ENCODE peak calls at places on chromosomes 13 and 19, in seven cellular contexts. S is dorsolateral prefrontal cortex, E is cardiac muscle cell, Z is bronchial epithelial cell, H is GM10248, N is GM20000, I is glutamatergic neuron. R is an unnamed sample.

GRCh38 chr13:25869941-25870340 is 181.9 kb downstream of the SHISA2 start:
- DNase-seq in I (no peak), Z (no peak), E (no peak), S (no peak), H (no peak), N (no peak), R (no peak)

GRCh38 chr13:48487968-48488367 is 44.9 kb downstream of the RCBTB2 start:
- DNase-seq in I (no peak), Z (no peak), N (no peak), E (no peak), H (no peak), S (no peak), R (no peak)

GRCh38 chr13:88670509-88670908 is 999.3 kb downstream of the SLITRK5 start:
- DNase-seq in E (no peak), H (no peak), Z (no peak), N (no peak), S (no peak), I (no peak), R (no peak)

GRCh38 chr19:37484406-37485115 is 15.4 kb downstream of the ZNF570 start:
- DNase-seq in Z (no peak), S (no peak), I (no peak), H (no peak), N (no peak), E (no peak), R (no peak)

GRCh38 chr19:18321729-18322091 is 1.2 kb downstream of the LSM4 start:
- DNase-seq in S (no peak), I (no peak), H (no peak), N (no peak), E (peak), Z (no peak), R (no peak)

GRCh38 chr13:20495087-20496023 is 30.3 kb downstream of the CRYL1 start:
- DNase-seq in Z (peak), N (peak), I (peak), H (peak), E (peak), S (peak), R (peak)

GRCh38 chr19:28239270-28239669 is 973.7 kb downstream of the UQCRFS1 start:
- DNase-seq in E (peak), N (no peak), I (peak), S (no peak), H (no peak), Z (no peak), R (no peak)

GRCh38 chr19:38675611-38676010 is 28.2 kb downstream of the ACTN4 start:
- DNase-seq in I (no peak), N (no peak), H (no peak), E (no peak), S (peak), Z (no peak), R (no peak)

GRCh38 chr19:1279782-1280341 is 4.5 kb downstream of the FAM174C start:
- DNase-seq in S (peak), Z (peak), H (peak), E (peak), I (peak), N (peak), R (peak)

GRCh38 chr19:51293571-51294210 is 17.8 kb upstream of the IGLON5 start:
- DNase-seq in H (no peak), Z (no peak), N (no peak), E (no peak), I (no peak), S (no peak), R (no peak)

GRCh38 chr19:33388231-33388816 is 14.8 kb downstream of the CEBPG start:
- DNase-seq in E (no peak), I (no peak), Z (no peak), H (peak), N (no peak), S (no peak), R (no peak)

GRCh38 chr19:4444765-4445741 is 12.5 kb downstream of the UBXN6 start:
- DNase-seq in E (peak), N (no peak), H (no peak), Z (no peak), S (no peak), I (no peak), R (no peak)

GRCh38 chr19:4350726-4351125 is 7.4 kb downstream of the MPND start:
- DNase-seq in S (no peak), E (no peak), I (no peak), H (no peak), Z (no peak), N (no peak), R (no peak)

GRCh38 chr13:39119422-39119821 is 81.2 kb downstream of the NHLRC3 start:
- DNase-seq in N (no peak), S (no peak), E (no peak), Z (no peak), H (no peak), I (no peak), R (no peak)

GRCh38 chr13:44271915-44272341 is 101.7 kb upstream of the SERP2 start:
- DNase-seq in E (no peak), N (no peak), I (peak), S (peak), H (no peak), Z (no peak), R (no peak)

GRCh38 chr13:111627596-111627995 is 307.2 kb downstream of the TEX29 start:
- DNase-seq in Z (no peak), H (no peak), N (no peak), I (no peak), S (no peak), E (no peak), R (no peak)

GRCh38 chr19:1516395-1516753 is 3.6 kb upstream of the ADAMTSL5 start:
- DNase-seq in N (no peak), H (no peak), S (no peak), I (no peak), Z (no peak), E (no peak), R (no peak)

GRCh38 chr13:98142427-98143156 is at the start of gene FARP1:
- DNase-seq in I (peak), H (peak), E (peak), S (peak), Z (peak), N (peak), R (peak)

GRCh38 chr19:632228-633067 is 889 bp downstream of the POLRMT start:
- DNase-seq in E (peak), H (peak), N (peak), Z (peak), S (no peak), I (peak), R (peak)

GRCh38 chr19:45762870-45763631 is 6.0 kb downstream of the SIX5 start:
- DNase-seq in E (no peak), N (no peak), I (no peak), S (no peak), Z (no peak), H (no peak), R (no peak)

GRCh38 chr19:2053601-2054389 is 2.8 kb upstream of the MKNK2 start:
- DNase-seq in S (no peak), Z (no peak), N (no peak), H (no peak), I (no peak), E (peak), R (peak)

GRCh38 chr13:106619688-106620555 is 52.0 kb upstream of the ARGLU1 start:
- DNase-seq in Z (peak), I (no peak), S (no peak), N (peak), E (peak), H (peak), R (peak)

GRCh38 chr19:38869160-38869835 is 8.8 kb downstream of the RINL start:
- DNase-seq in N (peak), S (no peak), Z (no peak), I (peak), H (no peak), E (no peak), R (no peak)

GRCh38 chr19:29303035-29303706 is 90.2 kb upstream of the UQCRFS1 start:
- DNase-seq in H (no peak), E (no peak), I (no peak), S (no peak), Z (no peak), N (no peak), R (no peak)

GRCh38 chr13:109610517-109610916 is 175.9 kb downstream of the IRS2 start:
- DNase-seq in S (no peak), H (peak), I (no peak), E (peak), Z (peak), N (no peak), R (peak)

GRCh38 chr19:14871619-14872230 is 14.2 kb downstream of the OR7A17 start:
- DNase-seq in E (peak), Z (peak), S (no peak), I (no peak), N (peak), H (peak), R (peak)

GRCh38 chr19:47255947-47256687 is at the start of gene CCDC9:
- DNase-seq in Z (peak), H (peak), E (peak), S (peak), I (peak), N (no peak), R (peak)

GRCh38 chr13:75789451-75790197 is 153.5 kb downstream of the LMO7 start:
- DNase-seq in H (no peak), E (peak), Z (no peak), S (no peak), I (no peak), N (no peak), R (no peak)

GRCh38 chr13:75785130-75785529 is 149.0 kb downstream of the LMO7 start:
- DNase-seq in E (peak), I (no peak), N (no peak), Z (peak), H (no peak), S (no peak), R (peak)

GRCh38 chr13:75790198-75790970 is 154.3 kb downstream of the LMO7 start:
- DNase-seq in I (no peak), Z (no peak), S (no peak), N (no peak), H (no peak), E (no peak), R (no peak)

GRCh38 chr13:75787249-75787940 is 151.3 kb downstream of the LMO7 start:
- DNase-seq in I (no peak), S (no peak), Z (peak), E (peak), N (no peak), H (no peak), R (no peak)

DNA sequence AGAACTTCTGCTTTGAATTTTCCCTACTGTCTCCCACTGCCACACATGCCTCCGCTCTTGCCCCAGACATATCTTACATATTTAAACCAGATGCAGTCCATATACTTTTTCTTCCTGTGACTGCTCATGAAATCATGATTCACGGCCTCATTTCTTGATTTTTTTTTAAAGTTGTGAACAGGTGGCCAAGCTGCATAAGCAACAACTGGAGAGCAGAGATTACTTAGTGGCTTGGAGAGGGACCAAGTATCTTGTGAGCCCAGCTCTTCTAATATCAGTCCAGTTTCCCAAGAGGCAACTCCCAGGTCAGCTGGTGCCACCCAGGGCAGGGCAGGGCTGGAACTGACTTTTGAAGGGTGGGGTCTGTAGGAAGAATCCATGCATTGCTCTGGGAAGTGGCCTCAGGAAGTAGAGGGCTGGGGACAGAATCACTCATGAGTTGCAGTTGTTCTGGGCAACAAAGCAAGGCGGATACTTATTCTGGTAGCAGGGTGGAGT is 152.4 kb downstream of the LMO7 start:
- DNase-seq in S (no peak), N (no peak), E (peak), H (no peak), Z (no peak), I (no peak), R (peak)
- TF ChIP-seq CTCF in S (no peak), N (no peak), E (no peak), H (no peak), Z (no peak), I (no peak), R (no peak)

GRCh38 chr19:42420055-42420544 is 7.1 kb downstream of the LIPE start:
- DNase-seq in I (peak), N (peak), H (peak), S (no peak), Z (peak), E (peak), R (peak)
- TF ChIP-seq CTCF in I (peak), N (peak), H (peak), S (peak), Z (peak), E (peak), R (peak)

GRCh38 chr19:6767357-6768235 is at the start of gene SH2D3A:
- DNase-seq in E (peak), S (no peak), I (peak), N (peak), Z (peak), H (peak), R (peak)
- TF ChIP-seq CTCF in E (no peak), S (no peak), I (no peak), N (no peak), Z (no peak), H (peak), R (no peak)

GRCh38 chr13:33874871-33875270 is 56.9 kb downstream of the RFC3 start:
- DNase-seq in N (no peak), I (no peak), Z (no peak), E (no peak), S (no peak), H (no peak), R (no peak)
- TF ChIP-seq CTCF in N (no peak), I (no peak), Z (no peak), E (peak), S (no peak), H (no peak), R (no peak)

GRCh38 chr13:27960362-27961226 is 8.5 kb downstream of the CDX2 start:
- DNase-seq in H (peak), S (no peak), N (peak), Z (peak), I (peak), E (peak), R (peak)
- TF ChIP-seq CTCF in H (peak), S (no peak), N (peak), Z (peak), I (peak), E (peak), R (peak)

GRCh38 chr13:91072511-91072910 is 275.0 kb upstream of the MIR17HG start:
- DNase-seq in S (no peak), H (no peak), E (no peak), Z (no peak), N (no peak), I (no peak), R (no peak)

GRCh38 chr13:91079190-91079589 is 268.3 kb upstream of the MIR17HG start:
- DNase-seq in I (no peak), N (no peak), H (no peak), Z (no peak), E (no peak), S (no peak), R (no peak)

GRCh38 chr13:91078093-91078679 is 269.3 kb upstream of the MIR17HG start:
- DNase-seq in E (peak), Z (peak), I (no peak), S (no peak), N (peak), H (no peak), R (peak)
- TF ChIP-seq CTCF in E (peak), Z (peak), I (peak), S (peak), N (no peak), H (peak), R (peak)

GRCh38 chr19:5969476-5969875 is 8.5 kb downstream of the RANBP3 start:
- DNase-seq in S (no peak), N (no peak), I (no peak), H (no peak), Z (no peak), E (no peak), R (no peak)

GRCh38 chr19:5967571-5967970 is 10.4 kb downstream of the RANBP3 start:
- DNase-seq in I (no peak), S (no peak), H (no peak), E (no peak), Z (no peak), N (no peak), R (no peak)

GRCh38 chr19:5968431-5969373 is 9.2 kb downstream of the RANBP3 start:
- DNase-seq in S (no peak), N (no peak), I (no peak), Z (peak), E (no peak), H (no peak), R (peak)

GRCh38 chr19:5966941-5967340 is 11.0 kb downstream of the RANBP3 start:
- DNase-seq in Z (no peak), H (no peak), N (no peak), E (no peak), S (no peak), I (no peak), R (no peak)

DNA sequence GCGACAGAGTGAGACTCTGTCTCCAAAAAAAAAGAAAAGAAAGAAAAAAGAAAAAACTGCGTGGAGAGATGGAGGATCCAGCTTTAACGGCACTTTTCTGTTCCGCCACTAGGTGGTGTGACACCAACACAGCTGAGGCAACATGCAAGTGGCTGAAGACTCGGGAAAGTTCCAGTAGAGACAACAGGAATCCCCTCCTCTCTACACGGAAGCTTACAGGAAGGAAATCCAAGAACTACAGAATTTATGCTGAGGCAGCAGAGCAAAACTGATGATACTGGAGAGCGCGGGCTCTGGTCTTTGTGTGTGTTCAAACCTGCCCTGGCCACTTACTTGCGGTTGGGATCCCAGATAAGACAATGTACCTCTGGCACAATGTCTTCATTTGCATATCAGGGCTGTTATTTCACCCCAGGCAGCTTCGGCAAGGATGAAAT is 9.9 kb downstream of the RANBP3 start:
- DNase-seq in N (peak), E (peak), I (peak), S (peak), Z (peak), H (peak), R (peak)
- TF ChIP-seq CTCF in N (peak), E (peak), I (peak), S (peak), Z (peak), H (peak), R (peak)

DNA sequence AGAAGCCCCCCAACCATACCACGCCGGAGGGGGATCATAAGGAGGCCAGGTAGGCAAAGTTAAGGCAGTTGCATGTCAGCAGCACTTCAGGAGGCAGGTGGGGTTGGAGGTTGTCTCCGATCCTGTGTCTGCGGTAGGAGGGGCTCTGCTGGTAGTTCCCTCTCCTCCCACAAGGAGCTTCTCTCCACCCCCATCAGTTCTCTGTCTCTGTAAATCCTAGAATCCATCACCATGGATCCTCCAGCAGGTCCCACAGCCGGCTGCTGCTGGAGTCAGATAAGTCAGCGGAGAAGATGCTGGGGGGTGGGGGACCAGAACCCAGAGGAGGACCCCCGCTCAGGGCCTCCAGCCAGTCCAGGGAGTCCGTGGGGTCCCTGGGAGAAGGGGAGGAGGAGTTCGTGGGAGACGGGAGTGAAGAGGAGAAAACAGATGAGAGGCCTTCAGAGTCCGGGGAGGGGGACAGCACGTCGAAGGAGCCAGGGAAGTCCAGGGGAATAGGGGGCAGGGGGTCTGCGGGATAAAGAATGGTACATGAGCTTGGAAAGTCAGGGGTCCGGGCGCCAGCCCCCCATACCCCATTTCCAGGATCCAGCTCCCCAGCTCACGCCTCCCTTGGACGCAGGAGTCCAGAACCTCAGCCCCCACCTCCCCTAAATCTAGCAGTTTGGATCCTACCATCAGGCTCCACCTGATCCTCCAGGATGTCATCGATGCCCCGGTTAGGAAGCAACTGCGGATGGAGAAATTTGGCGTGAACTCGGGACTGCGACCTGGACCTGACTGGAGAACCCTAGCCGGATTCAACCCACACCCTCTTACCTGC is 6.3 kb downstream of the MAMSTR start:
- DNase-seq in H (no peak), E (no peak), Z (no peak), N (peak), I (peak), S (no peak), R (peak)
- TF ChIP-seq CTCF in H (no peak), E (peak), Z (peak), N (no peak), I (peak), S (no peak), R (no peak)

GRCh38 chr19:35562776-35563175 is 682 bp downstream of the ATP4A start:
- DNase-seq in N (no peak), Z (no peak), E (no peak), S (no peak), I (no peak), H (no peak), R (no peak)
- TF ChIP-seq CTCF in N (no peak), Z (no peak), E (no peak), S (no peak), I (no peak), H (no peak), R (no peak)

R was measured in MCF 10A.